ENCODE peak calls at places on chromosomes 3 and 15, in eight cellular contexts. B is H1, G is WTC11, L is progenitor cell of endocrine pancreas, A is heart right ventricle, E is mammary epithelial cell, O is left lung, K is uterus. V is an unnamed sample.

GRCh38 chr15:98774756-98775497 is 126.6 kb downstream of the IGF1R start:
- DNase-seq in A (no peak), L (no peak), O (no peak), E (peak), K (no peak), B (no peak), G (no peak), V (no peak)

GRCh38 chr3:48820626-48821324 is 26.9 kb downstream of the PRKAR2A start:
- DNase-seq in K (no peak), L (no peak), B (no peak), O (no peak), A (no peak), E (no peak), G (no peak), V (no peak)

GRCh38 chr3:190486201-190486865 is 27.6 kb upstream of the IL1RAP start:
- DNase-seq in E (peak), K (no peak), L (no peak), B (no peak), A (no peak), O (no peak), G (no peak), V (no peak)

GRCh38 chr15:63329567-63330350 is 51.9 kb downstream of the CA12 start:
- DNase-seq in E (no peak), G (no peak), A (no peak), K (no peak), O (no peak), L (no peak), B (no peak), V (no peak)

GRCh38 chr3:150371741-150372254 is 36.3 kb upstream of the TSC22D2 start:
- DNase-seq in K (peak), L (no peak), E (peak), O (no peak), A (no peak), G (no peak), B (no peak), V (no peak)

GRCh38 chr15:101613130-101614000 is 38.8 kb downstream of the TM2D3 start:
- DNase-seq in L (no peak), K (peak), O (peak), B (no peak), E (peak), A (peak), G (no peak), V (no peak)

GRCh38 chr15:83565553-83566159 is 88.3 kb upstream of the ADAMTSL3 start:
- DNase-seq in L (no peak), O (no peak), E (peak), K (no peak), G (no peak), A (no peak), B (no peak), V (no peak)

GRCh38 chr3:12986986-12987385 is 86.2 kb downstream of the IQSEC1 start:
- DNase-seq in B (no peak), G (no peak), A (peak), L (no peak), K (no peak), O (no peak), E (no peak), V (no peak)

GRCh38 chr15:97652700-97653167 is 307.8 kb upstream of the ARRDC4 start:
- DNase-seq in K (no peak), B (peak), E (peak), G (peak), A (peak), O (no peak), L (peak), V (no peak)

GRCh38 chr15:77455696-77456293 is 35.1 kb downstream of the HMG20A start:
- DNase-seq in A (no peak), K (no peak), G (no peak), E (no peak), L (no peak), O (no peak), B (no peak), V (no peak)

GRCh38 chr3:197878427-197878826 is 71.6 kb upstream of the RPL35A start:
- DNase-seq in E (no peak), B (no peak), K (no peak), G (no peak), A (no peak), L (no peak), O (no peak), V (no peak)

GRCh38 chr3:146037697-146038096 is 123.3 kb downstream of the PLOD2 start:
- DNase-seq in E (no peak), B (no peak), L (no peak), G (no peak), A (no peak), O (no peak), K (no peak), V (no peak)

GRCh38 chr15:94174399-94174802 is 57.0 kb upstream of the MCTP2 start:
- DNase-seq in O (no peak), K (no peak), L (no peak), G (no peak), E (peak), A (no peak), B (no peak), V (no peak)

GRCh38 chr3:88912294-88913014 is 195.0 kb upstream of the EPHA3 start:
- DNase-seq in O (no peak), L (no peak), A (no peak), K (no peak), B (peak), E (no peak), G (peak), V (no peak)

GRCh38 chr3:108959017-108959416 is 5.3 kb upstream of the GUCA1C start:
- DNase-seq in A (no peak), B (no peak), K (no peak), G (no peak), O (no peak), L (no peak), E (peak), V (no peak)

GRCh38 chr15:70375586-70375985 is 277.9 kb upstream of the TLE3 start:
- DNase-seq in L (no peak), O (no peak), B (no peak), K (no peak), G (no peak), A (no peak), E (no peak), V (no peak)

GRCh38 chr3:64268926-64269325 is 43.7 kb upstream of the PRICKLE2 start:
- DNase-seq in L (no peak), B (no peak), G (no peak), O (no peak), A (peak), E (no peak), K (no peak), V (no peak)

GRCh38 chr3:135503429-135504083 is 462.0 kb upstream of the PPP2R3A start:
- DNase-seq in O (peak), A (peak), B (peak), K (peak), G (peak), E (peak), L (peak), V (no peak)

GRCh38 chr3:79729096-79729495 is 38.7 kb downstream of the ROBO1 start:
- DNase-seq in K (no peak), G (no peak), B (no peak), L (no peak), E (no peak), A (peak), O (no peak), V (no peak)

GRCh38 chr3:88188436-88188835 is 38.7 kb downstream of the C3orf38 start:
- DNase-seq in L (no peak), B (no peak), O (no peak), E (peak), G (no peak), K (no peak), A (peak), V (no peak)

GRCh38 chr3:194404365-194405140 is 5.5 kb upstream of the GP5 start:
- DNase-seq in L (no peak), K (no peak), G (no peak), B (no peak), A (no peak), E (peak), O (no peak), V (no peak)

GRCh38 chr3:8095724-8096123 is 405.9 kb upstream of the LMCD1 start:
- DNase-seq in G (peak), E (no peak), L (no peak), O (no peak), B (peak), K (no peak), A (no peak), V (no peak)

GRCh38 chr3:190811775-190812480 is 50.6 kb downstream of the GMNC start:
- DNase-seq in O (no peak), B (peak), K (no peak), A (no peak), G (peak), L (no peak), E (peak), V (no peak)

GRCh38 chr3:114680299-114680698 is 386.5 kb downstream of the TIGIT start:
- DNase-seq in A (no peak), E (no peak), G (no peak), L (no peak), O (no peak), B (no peak), K (no peak), V (no peak)

GRCh38 chr15:98981851-98982722 is 25.5 kb downstream of the PGPEP1L start:
- DNase-seq in K (no peak), G (no peak), E (no peak), L (no peak), A (no peak), O (no peak), B (peak), V (no peak)

GRCh38 chr15:67036775-67037555 is 28.4 kb upstream of the SMAD3 start:
- DNase-seq in O (no peak), B (no peak), G (no peak), L (no peak), A (no peak), E (no peak), K (no peak), V (no peak)

GRCh38 chr3:146513386-146514051 is 30.9 kb downstream of the PLSCR1 start:
- DNase-seq in B (no peak), E (peak), G (no peak), L (no peak), O (no peak), A (no peak), K (no peak), V (no peak)

GRCh38 chr15:28123408-28124023 is 24.4 kb upstream of the OCA2 start:
- DNase-seq in E (peak), O (no peak), B (peak), A (peak), G (peak), L (peak), K (peak), V (peak)

GRCh38 chr15:42986693-42987342 is 66.2 kb upstream of the TTBK2 start:
- DNase-seq in G (no peak), E (no peak), B (no peak), O (no peak), L (no peak), K (no peak), A (no peak), V (no peak)

GRCh38 chr15:42984534-42985034 is 64.0 kb upstream of the TTBK2 start:
- DNase-seq in O (no peak), B (no peak), E (no peak), A (no peak), L (no peak), G (no peak), K (no peak), V (no peak)
- TF ChIP-seq CTCF in O (no peak), B (no peak), E (peak), A (no peak), L (no peak), G (no peak), K (no peak), V (no peak)

DNA sequence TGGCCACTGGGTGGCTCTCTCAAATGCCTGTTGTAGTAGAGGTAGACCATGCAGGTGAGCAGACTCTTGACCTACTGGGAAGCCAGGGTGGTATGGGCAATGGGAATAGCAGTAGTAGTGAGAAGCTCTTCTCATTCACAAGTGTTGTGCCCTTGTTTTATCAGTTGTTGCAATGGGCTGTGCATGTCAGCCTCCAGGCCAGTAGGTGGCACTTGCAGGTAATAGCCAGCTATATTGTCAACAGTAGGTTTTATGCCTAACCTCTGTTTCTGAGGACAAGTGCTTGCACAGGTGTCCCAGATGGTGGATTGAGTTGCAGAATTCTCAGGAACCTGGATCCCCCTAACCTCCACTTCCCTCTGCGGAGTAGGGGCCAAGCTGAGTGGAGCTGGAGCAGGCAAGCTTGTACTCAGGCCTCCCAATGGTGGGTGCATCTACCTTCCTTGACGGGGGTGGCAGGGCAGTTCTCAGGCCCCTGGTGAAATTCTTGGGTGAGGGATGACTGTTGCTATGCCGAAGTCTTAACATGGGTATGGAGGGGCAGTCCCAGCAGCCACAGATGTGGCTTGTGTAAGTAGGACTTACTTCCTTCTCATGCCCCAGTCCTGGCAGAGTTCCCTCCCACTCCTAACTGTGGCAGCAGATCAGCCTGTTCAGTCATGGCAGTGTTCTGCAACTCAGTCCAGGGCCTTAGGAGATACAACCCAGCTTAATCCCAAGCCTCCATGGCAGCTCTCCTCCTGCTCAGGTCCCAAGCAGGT is 104.3 kb downstream of the NEO1 start:
- DNase-seq in B (no peak), K (no peak), O (peak), L (no peak), A (no peak), G (no peak), E (no peak), V (no peak)
- TF ChIP-seq CTCF in B (peak), K (no peak), O (no peak), L (no peak), A (no peak), G (no peak), E (no peak), V (no peak)

GRCh38 chr3:131381445-131382291 is at the start of gene NUDT16:
- DNase-seq in E (peak), G (peak), K (peak), A (peak), B (peak), O (peak), L (peak), V (peak)
- TF ChIP-seq CTCF in E (no peak), G (no peak), K (peak), A (no peak), B (no peak), O (no peak), L (peak), V (no peak)

GRCh38 chr15:49908571-49909295 is 210.3 kb downstream of the ATP8B4 start:
- DNase-seq in O (no peak), A (no peak), L (no peak), K (no peak), E (no peak), G (no peak), B (no peak), V (no peak)
- TF ChIP-seq CTCF in O (no peak), A (no peak), L (no peak), K (no peak), E (no peak), G (no peak), B (no peak), V (no peak)

DNA sequence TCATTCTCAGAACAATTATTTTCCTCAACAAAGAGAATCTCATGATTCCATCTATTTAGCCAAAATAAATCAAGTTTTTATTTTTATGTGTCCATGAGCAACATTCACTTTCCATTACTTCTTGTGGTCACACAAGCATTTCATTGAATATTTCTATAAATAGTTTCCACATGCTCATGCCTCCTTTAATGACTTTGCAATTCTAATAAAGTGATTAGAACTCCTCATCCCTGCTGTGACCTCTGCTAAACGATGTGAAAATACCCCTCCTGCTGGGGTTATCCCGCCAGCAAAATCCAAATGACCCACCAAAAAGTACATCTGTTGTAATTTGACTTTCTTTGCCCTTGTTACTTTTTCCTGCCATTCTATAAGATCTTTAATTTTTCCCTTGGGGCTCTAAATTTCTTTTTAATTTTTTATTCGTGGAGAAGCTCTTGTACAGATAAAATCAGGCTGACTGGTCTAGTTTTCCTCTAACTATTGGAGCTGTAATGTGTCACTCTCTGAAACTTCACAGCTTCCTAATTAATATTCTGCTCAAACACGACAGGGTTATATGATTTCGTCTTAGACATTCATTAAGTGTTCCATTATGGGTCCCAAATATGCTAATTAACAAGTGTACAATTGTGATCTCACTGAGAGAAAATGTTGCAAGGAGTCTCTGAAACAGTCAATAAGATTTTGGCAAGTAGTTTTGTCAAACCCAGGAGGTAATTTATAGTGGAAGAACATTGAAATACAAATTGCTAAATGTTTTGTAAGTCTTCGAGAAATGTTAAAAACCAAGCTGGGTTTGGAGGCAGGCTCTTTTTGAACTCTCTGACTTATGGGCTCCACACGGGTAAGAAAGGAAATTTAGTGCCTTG is 533.1 kb upstream of the NAALADL2 start:
- DNase-seq in L (no peak), G (no peak), K (no peak), A (no peak), E (no peak), O (no peak), B (no peak), V (no peak)
- TF ChIP-seq CTCF in L (no peak), G (no peak), K (no peak), A (no peak), E (no peak), O (no peak), B (no peak), V (no peak)

DNA sequence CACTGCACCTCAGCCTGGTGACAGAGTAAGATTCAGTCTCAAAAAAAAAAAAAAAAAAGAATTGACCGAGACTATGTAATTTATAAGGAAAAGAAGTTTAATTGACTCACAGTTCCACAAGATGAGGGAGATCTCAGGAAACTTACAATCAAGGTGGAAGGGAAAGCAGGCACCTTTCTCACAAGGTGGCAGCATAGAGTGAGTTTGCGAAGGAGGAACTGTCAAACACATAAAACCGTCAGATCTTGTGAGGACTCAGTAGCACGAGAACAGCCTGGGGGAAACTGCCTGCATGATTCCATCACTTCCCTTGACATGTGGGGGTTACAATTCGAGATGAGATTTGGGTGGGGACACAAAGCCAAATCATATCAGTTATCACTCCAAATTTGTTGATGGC is 380.9 kb downstream of the EDEM1 start:
- DNase-seq in G (peak), O (no peak), A (no peak), L (no peak), E (peak), K (no peak), B (no peak), V (no peak)
- TF ChIP-seq CTCF in G (no peak), O (no peak), A (no peak), L (peak), E (no peak), K (no peak), B (no peak), V (no peak)

GRCh38 chr3:52038227-52038626 is 18.1 kb downstream of the DUSP7 start:
- DNase-seq in E (peak), O (no peak), L (no peak), B (no peak), K (no peak), G (no peak), A (no peak), V (no peak)

GRCh38 chr3:52036222-52036694 is 20.1 kb downstream of the DUSP7 start:
- DNase-seq in B (no peak), O (no peak), K (no peak), G (no peak), E (no peak), A (no peak), L (no peak), V (no peak)

GRCh38 chr3:52034651-52035050 is 21.7 kb downstream of the DUSP7 start:
- DNase-seq in B (no peak), A (peak), K (no peak), L (no peak), E (no peak), G (no peak), O (no peak), V (no peak)

GRCh38 chr3:52037291-52037690 is 19.1 kb downstream of the DUSP7 start:
- DNase-seq in G (no peak), L (no peak), O (no peak), B (no peak), E (no peak), A (no peak), K (no peak), V (no peak)

GRCh38 chr3:52036829-52037228 is 19.5 kb downstream of the DUSP7 start:
- DNase-seq in E (no peak), K (no peak), G (peak), O (no peak), B (peak), L (no peak), A (no peak), V (no peak)
- TF ChIP-seq CTCF in E (no peak), K (no peak), G (no peak), O (no peak), B (no peak), L (peak), A (no peak), V (no peak)

DNA sequence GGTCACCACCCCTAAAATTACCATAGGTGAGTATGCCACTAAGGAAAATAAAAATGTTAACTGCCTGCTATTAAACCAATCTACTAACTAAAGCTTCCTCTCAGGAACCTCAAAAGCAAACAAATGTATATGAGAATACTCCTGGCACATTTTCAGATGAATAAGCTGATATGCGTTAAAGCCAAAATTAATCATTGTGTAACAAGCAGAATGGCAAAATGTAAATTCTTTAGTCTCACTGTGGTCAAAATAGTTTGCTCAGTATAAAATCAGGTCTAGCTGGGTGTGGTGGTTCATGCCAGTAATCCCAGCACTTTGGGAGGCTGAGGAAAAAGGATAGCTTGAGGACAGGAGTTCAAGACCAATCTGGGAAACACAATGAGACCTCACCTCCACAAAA is 53.6 kb downstream of the SUMF1 start:
- DNase-seq in A (no peak), E (peak), L (no peak), K (no peak), B (no peak), O (no peak), G (no peak), V (no peak)
- TF ChIP-seq CTCF in A (no peak), E (no peak), L (no peak), K (no peak), B (no peak), O (no peak), G (no peak), V (no peak)

GRCh38 chr15:65517866-65518207 is 348 bp upstream of the DPP8 start:
- DNase-seq in L (no peak), A (no peak), G (no peak), O (no peak), E (no peak), K (no peak), B (no peak), V (no peak)
- TF ChIP-seq CTCF in L (peak), A (no peak), G (no peak), O (no peak), E (no peak), K (no peak), B (no peak), V (peak)